ENCODE peak calls at places on chromosomes 13 and 19, in four cellular contexts. One of them, this sample, is unnamed.

GRCh38 chr19:29260477-29261317 is 47.7 kb upstream of the UQCRFS1 start:
- DNase-seq in HL-60: peak
- DNase-seq in K562: peak
- DNase-seq in GM12878: peak
- DNase-seq in this sample: no peak

GRCh38 chr13:45331981-45332830 is 8.8 kb downstream of the TPT1 start:
- DNase-seq in HL-60: peak
- DNase-seq in K562: peak
- DNase-seq in GM12878: no peak
- DNase-seq in this sample: no peak

GRCh38 chr13:108929532-108929931 is 300.1 kb downstream of the MYO16 start:
- DNase-seq in HL-60: no peak
- DNase-seq in K562: no peak
- DNase-seq in GM12878: no peak
- DNase-seq in this sample: no peak

GRCh38 chr19:30276312-30276884 is 95.8 kb upstream of the ZNF536 start:
- DNase-seq in HL-60: no peak
- DNase-seq in K562: no peak
- DNase-seq in GM12878: no peak
- DNase-seq in this sample: no peak

GRCh38 chr19:51030631-51031030 is 4.2 kb downstream of the KLK12 start:
- DNase-seq in HL-60: no peak
- DNase-seq in K562: no peak
- DNase-seq in GM12878: no peak
- DNase-seq in this sample: no peak

GRCh38 chr13:74210693-74211393 is 76.6 kb upstream of the KLF12 start:
- DNase-seq in HL-60: no peak
- DNase-seq in K562: no peak
- DNase-seq in GM12878: no peak
- DNase-seq in this sample: no peak

GRCh38 chr19:43616954-43617353 is 2.5 kb downstream of the ZNF428 start:
- DNase-seq in HL-60: no peak
- DNase-seq in K562: no peak
- DNase-seq in GM12878: no peak
- DNase-seq in this sample: no peak

GRCh38 chr19:38392707-38393308 is 4.3 kb downstream of the SPRED3 start:
- DNase-seq in HL-60: no peak
- DNase-seq in K562: peak
- DNase-seq in GM12878: no peak
- DNase-seq in this sample: no peak

GRCh38 chr13:73169971-73170370 is 111.2 kb downstream of the KLF5 start:
- DNase-seq in HL-60: no peak
- DNase-seq in K562: no peak
- DNase-seq in GM12878: no peak
- DNase-seq in this sample: no peak

GRCh38 chr19:49581007-49581508 is at the start of gene PRRG2:
- DNase-seq in HL-60: no peak
- DNase-seq in K562: no peak
- DNase-seq in GM12878: no peak
- DNase-seq in this sample: no peak

GRCh38 chr13:100454876-100455275 is 133.7 kb downstream of the GGACT start:
- DNase-seq in HL-60: no peak
- DNase-seq in K562: no peak
- DNase-seq in GM12878: no peak
- DNase-seq in this sample: no peak

GRCh38 chr19:17557461-17557860 is 2.0 kb downstream of the COLGALT1 start:
- DNase-seq in HL-60: peak
- DNase-seq in K562: no peak
- DNase-seq in GM12878: no peak
- DNase-seq in this sample: no peak

GRCh38 chr19:17555929-17556813 is 722 bp downstream of the COLGALT1 start:
- DNase-seq in HL-60: peak
- DNase-seq in K562: peak
- DNase-seq in GM12878: no peak
- DNase-seq in this sample: no peak

GRCh38 chr19:17556995-17557394 is 1.5 kb downstream of the COLGALT1 start:
- DNase-seq in HL-60: no peak
- DNase-seq in K562: no peak
- DNase-seq in GM12878: no peak
- DNase-seq in this sample: no peak

GRCh38 chr19:17562097-17562496 is 6.6 kb downstream of the COLGALT1 start:
- DNase-seq in HL-60: no peak
- DNase-seq in K562: no peak
- DNase-seq in GM12878: no peak
- DNase-seq in this sample: no peak

GRCh38 chr19:17560205-17560595 is 4.8 kb downstream of the COLGALT1 start:
- DNase-seq in HL-60: peak
- DNase-seq in K562: no peak
- DNase-seq in GM12878: no peak
- DNase-seq in this sample: no peak
- TF ChIP-seq SPI1 in HL-60: no peak
- TF ChIP-seq SPI1 in K562: no peak
- TF ChIP-seq SPI1 in GM12878: no peak
- TF ChIP-seq SPI1 in this sample: no peak

GRCh38 chr13:30153871-30154426 is 153.4 kb downstream of the KATNAL1 start:
- DNase-seq in HL-60: no peak
- DNase-seq in K562: no peak
- DNase-seq in GM12878: no peak
- DNase-seq in this sample: no peak
- TF ChIP-seq SPI1 in HL-60: no peak
- TF ChIP-seq SPI1 in K562: no peak
- TF ChIP-seq SPI1 in GM12878: no peak
- TF ChIP-seq SPI1 in this sample: no peak

DNA sequence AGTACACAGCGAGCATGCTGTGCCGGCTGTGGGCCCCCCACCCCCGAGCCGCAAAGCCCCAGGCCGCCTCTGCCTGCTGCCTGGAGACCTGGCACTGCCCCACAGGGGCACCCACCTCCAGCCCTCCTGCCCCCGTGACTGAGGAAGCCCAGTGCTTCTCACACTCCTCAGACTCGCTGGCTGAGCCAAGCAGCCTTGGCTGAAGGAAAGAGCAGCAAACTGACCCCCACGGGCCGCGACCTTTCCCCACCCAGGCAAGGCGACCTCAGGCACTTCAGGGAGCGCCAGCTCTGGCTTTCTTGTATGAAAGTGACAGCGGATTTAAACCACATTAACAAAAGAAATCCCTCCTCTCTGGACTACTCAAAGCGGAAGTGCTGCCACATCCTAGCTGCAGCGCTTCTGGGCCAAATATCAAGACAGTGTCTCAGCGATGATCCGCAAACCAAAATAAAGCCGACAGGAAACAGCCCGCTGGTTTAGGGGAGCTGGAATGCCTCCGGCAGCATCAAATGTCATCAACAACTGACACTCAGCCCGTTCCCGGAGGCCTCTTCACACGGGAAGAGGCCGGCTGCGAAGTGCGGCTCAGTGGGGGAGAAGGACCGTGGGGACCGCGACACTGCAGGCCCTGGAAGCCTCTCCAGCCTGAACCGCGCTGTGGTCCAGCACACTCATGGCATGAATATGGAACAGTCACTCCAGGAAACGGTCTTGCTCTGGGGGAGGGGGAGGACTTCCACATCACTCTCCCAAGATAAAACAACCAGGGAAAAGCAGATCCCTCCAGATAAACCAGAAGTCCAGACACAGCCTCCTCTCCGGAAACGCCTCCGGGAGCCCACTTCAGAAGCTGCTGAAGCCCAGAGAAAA is 1.5 kb downstream of the RASA3 start:
- DNase-seq in HL-60: peak
- DNase-seq in K562: peak
- DNase-seq in GM12878: no peak
- DNase-seq in this sample: peak
- TF ChIP-seq SPI1 in HL-60: peak
- TF ChIP-seq SPI1 in K562: peak
- TF ChIP-seq SPI1 in GM12878: peak
- TF ChIP-seq SPI1 in this sample: peak

GRCh38 chr19:1882786-1883692 is 2.3 kb downstream of the ABHD17A start:
- DNase-seq in HL-60: no peak
- DNase-seq in K562: no peak
- DNase-seq in GM12878: no peak
- DNase-seq in this sample: no peak
- TF ChIP-seq SPI1 in HL-60: no peak
- TF ChIP-seq SPI1 in K562: no peak
- TF ChIP-seq SPI1 in GM12878: no peak
- TF ChIP-seq SPI1 in this sample: no peak

This sample was measured in GM12891.